ENCODE peak calls at places on chromosomes 11 and 22, in four cellular contexts. One of them, this sample, is unnamed.

GRCh38 chr11:76700177-76701100 is 29.9 kb upstream of the LRRC32 start:
- DNase-seq in K562: peak
- DNase-seq in HepG2: peak
- DNase-seq in A549: peak
- DNase-seq in this sample: peak

GRCh38 chr11:35267504-35267903 is 128.5 kb downstream of the CD44 start:
- DNase-seq in HepG2: no peak
- DNase-seq in A549: no peak
- DNase-seq in K562: no peak
- DNase-seq in this sample: no peak

GRCh38 chr11:118918686-118919280 is 6.9 kb downstream of the BCL9L start:
- DNase-seq in A549: no peak
- DNase-seq in HepG2: no peak
- DNase-seq in K562: no peak
- DNase-seq in this sample: no peak

GRCh38 chr11:43920598-43921419 is 21.6 kb upstream of the C11orf96 start:
- DNase-seq in A549: peak
- DNase-seq in K562: peak
- DNase-seq in HepG2: peak
- DNase-seq in this sample: peak

GRCh38 chr11:1117970-1118369 is 39.8 kb upstream of the MUC5AC start:
- DNase-seq in K562: no peak
- DNase-seq in A549: no peak
- DNase-seq in HepG2: no peak
- DNase-seq in this sample: no peak

GRCh38 chr11:106733518-106734162 is 284.6 kb downstream of the GUCY1A2 start:
- DNase-seq in HepG2: no peak
- DNase-seq in A549: no peak
- DNase-seq in K562: no peak
- DNase-seq in this sample: no peak

GRCh38 chr11:64081663-64082442 is 46.1 kb downstream of the FLRT1 start:
- DNase-seq in HepG2: no peak
- DNase-seq in A549: no peak
- DNase-seq in K562: no peak
- DNase-seq in this sample: no peak

GRCh38 chr11:99171330-99171729 is 150.6 kb downstream of the CNTN5 start:
- DNase-seq in HepG2: no peak
- DNase-seq in A549: no peak
- DNase-seq in K562: no peak
- DNase-seq in this sample: no peak

GRCh38 chr11:30914143-30914762 is 328.1 kb upstream of the MPPED2 start:
- DNase-seq in A549: peak
- DNase-seq in HepG2: peak
- DNase-seq in K562: no peak
- DNase-seq in this sample: peak

GRCh38 chr22:23826510-23827350 is 12.1 kb downstream of the DERL3 start:
- DNase-seq in K562: no peak
- DNase-seq in A549: no peak
- DNase-seq in HepG2: no peak
- DNase-seq in this sample: no peak

GRCh38 chr11:2585566-2586090 is 114.2 kb downstream of the KCNQ1OT1 start:
- DNase-seq in HepG2: no peak
- DNase-seq in A549: no peak
- DNase-seq in K562: no peak
- DNase-seq in this sample: no peak

GRCh38 chr22:50260801-50261614 is 475 bp downstream of the MAPK12 start:
- DNase-seq in A549: no peak
- DNase-seq in K562: peak
- DNase-seq in HepG2: no peak
- DNase-seq in this sample: no peak

GRCh38 chr11:116697011-116697410 is 75.8 kb downstream of the BUD13 start:
- DNase-seq in K562: no peak
- DNase-seq in HepG2: no peak
- DNase-seq in A549: no peak
- DNase-seq in this sample: no peak

GRCh38 chr11:125454047-125454446 is 42.0 kb downstream of the FEZ1 start:
- DNase-seq in A549: no peak
- DNase-seq in HepG2: no peak
- DNase-seq in K562: no peak
- DNase-seq in this sample: no peak

GRCh38 chr22:17143826-17144225 is 15.3 kb downstream of the HDHD5 start:
- DNase-seq in K562: no peak
- DNase-seq in A549: no peak
- DNase-seq in HepG2: no peak
- DNase-seq in this sample: no peak

GRCh38 chr11:47398011-47398410 is 10.4 kb upstream of the SLC39A13 start:
- DNase-seq in A549: no peak
- DNase-seq in HepG2: no peak
- DNase-seq in K562: no peak
- DNase-seq in this sample: no peak

GRCh38 chr11:40302669-40303068 is 1156.8 kb downstream of the LRRC4C start:
- DNase-seq in A549: no peak
- DNase-seq in K562: no peak
- DNase-seq in HepG2: no peak
- DNase-seq in this sample: no peak

GRCh38 chr11:15200696-15201095 is 86.0 kb downstream of the INSC start:
- DNase-seq in HepG2: no peak
- DNase-seq in K562: no peak
- DNase-seq in A549: no peak
- DNase-seq in this sample: no peak

GRCh38 chr22:36237462-36238347 is 1.6 kb downstream of the APOL2 start:
- DNase-seq in HepG2: no peak
- DNase-seq in A549: no peak
- DNase-seq in K562: no peak
- DNase-seq in this sample: no peak

GRCh38 chr22:17706451-17706900 is 67.8 kb downstream of the BID start:
- DNase-seq in A549: peak
- DNase-seq in K562: no peak
- DNase-seq in HepG2: peak
- DNase-seq in this sample: peak

GRCh38 chr11:60887531-60887930 is 18.9 kb downstream of the PRPF19 start:
- DNase-seq in A549: peak
- DNase-seq in K562: peak
- DNase-seq in HepG2: peak
- DNase-seq in this sample: peak
- TF ChIP-seq CTCF in A549: peak
- TF ChIP-seq CTCF in K562: peak
- TF ChIP-seq CTCF in HepG2: peak
- TF ChIP-seq CTCF in this sample: peak

DNA sequence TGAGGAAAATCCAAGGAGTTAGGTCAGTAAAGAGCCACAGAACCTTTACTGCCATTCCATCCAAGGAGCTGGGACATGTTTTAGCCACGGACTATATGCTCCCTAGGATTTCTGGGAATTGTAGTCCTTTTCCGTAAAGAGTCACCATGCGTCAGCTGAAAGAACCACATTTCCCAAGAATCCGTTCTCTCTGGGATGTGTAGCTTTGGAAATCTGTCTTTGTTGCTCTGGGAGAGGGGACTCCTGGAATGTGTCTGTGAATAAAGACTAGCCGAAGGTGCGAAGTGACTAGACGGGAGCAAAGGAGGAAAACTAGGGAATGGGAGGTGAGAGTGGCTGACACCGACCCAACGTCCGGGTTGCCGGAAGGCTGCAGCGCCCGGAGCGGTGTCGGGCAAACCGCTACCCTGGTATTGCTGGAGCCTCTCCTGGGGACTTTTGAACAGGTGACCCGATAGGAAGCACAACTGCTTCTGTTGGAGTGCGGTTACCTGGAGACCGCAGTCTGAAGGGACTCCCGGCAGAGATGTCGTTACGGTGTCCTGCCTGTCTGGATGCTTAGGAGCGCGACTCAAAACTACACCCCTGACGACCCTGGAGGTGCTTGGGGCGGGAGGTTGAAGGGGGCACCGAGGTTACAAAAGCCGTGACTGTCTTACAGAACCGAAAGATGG is at the start of gene IFTAP:
- DNase-seq in HepG2: peak
- DNase-seq in K562: peak
- DNase-seq in A549: peak
- DNase-seq in this sample: peak
- TF ChIP-seq REST in HepG2: no peak
- TF ChIP-seq REST in K562: no peak
- TF ChIP-seq REST in A549: no peak
- TF ChIP-seq REST in this sample: no peak

GRCh38 chr11:7442588-7443215 is 42.6 kb upstream of the OLFML1 start:
- DNase-seq in K562: peak
- DNase-seq in HepG2: peak
- DNase-seq in A549: peak
- DNase-seq in this sample: peak
- TF ChIP-seq CTCF in K562: peak
- TF ChIP-seq CTCF in HepG2: peak
- TF ChIP-seq CTCF in A549: peak
- TF ChIP-seq CTCF in this sample: peak

DNA sequence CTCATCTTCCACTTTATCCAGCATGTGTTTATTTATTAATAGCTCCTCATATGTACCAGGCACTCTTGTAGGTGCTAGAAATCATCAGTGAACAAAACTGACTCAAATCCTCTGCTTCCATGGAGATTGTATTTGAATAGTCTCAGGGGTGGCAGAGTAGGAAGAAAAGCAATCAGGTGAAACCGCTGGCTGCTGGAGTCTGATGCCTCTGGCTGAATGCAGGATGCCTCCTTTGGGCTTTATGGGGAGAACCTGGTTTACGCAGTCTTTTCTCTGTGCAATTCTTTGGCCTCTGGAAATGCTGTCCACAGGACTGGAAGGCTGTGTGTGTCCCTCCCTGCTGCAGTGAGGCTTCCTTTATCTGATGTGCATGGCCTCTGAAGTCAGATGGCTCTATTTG is 12.8 kb upstream of the OSBP2 start:
- DNase-seq in K562: no peak
- DNase-seq in HepG2: no peak
- DNase-seq in A549: no peak
- DNase-seq in this sample: no peak
- TF ChIP-seq REST in K562: no peak
- TF ChIP-seq REST in HepG2: no peak
- TF ChIP-seq REST in A549: no peak
- TF ChIP-seq REST in this sample: no peak

GRCh38 chr11:46296520-46297448 is 19.3 kb downstream of the CREB3L1 start:
- DNase-seq in K562: peak
- DNase-seq in HepG2: no peak
- DNase-seq in A549: no peak
- DNase-seq in this sample: no peak
- TF ChIP-seq CTCF in K562: peak
- TF ChIP-seq CTCF in HepG2: peak
- TF ChIP-seq CTCF in A549: no peak
- TF ChIP-seq CTCF in this sample: no peak

GRCh38 chr11:94588366-94588952 is 21.3 kb downstream of the PIWIL4 start:
- DNase-seq in K562: no peak
- DNase-seq in A549: no peak
- DNase-seq in HepG2: no peak
- DNase-seq in this sample: no peak
- TF ChIP-seq REST in K562: no peak
- TF ChIP-seq REST in A549: no peak
- TF ChIP-seq REST in HepG2: no peak
- TF ChIP-seq REST in this sample: no peak

GRCh38 chr11:65352783-65353182 is 1.8 kb upstream of the TIGD3 start:
- DNase-seq in K562: no peak
- DNase-seq in HepG2: no peak
- DNase-seq in A549: peak
- DNase-seq in this sample: no peak
- TF ChIP-seq CTCF in K562: peak
- TF ChIP-seq CTCF in HepG2: no peak
- TF ChIP-seq CTCF in A549: peak
- TF ChIP-seq CTCF in this sample: peak

GRCh38 chr11:128550261-128550821 is 37.0 kb downstream of the ETS1 start:
- DNase-seq in K562: no peak
- DNase-seq in A549: no peak
- DNase-seq in HepG2: no peak
- DNase-seq in this sample: no peak

GRCh38 chr11:128549256-128549944 is 38.0 kb downstream of the ETS1 start:
- DNase-seq in HepG2: no peak
- DNase-seq in A549: no peak
- DNase-seq in K562: no peak
- DNase-seq in this sample: no peak

GRCh38 chr11:128547946-128548654 is 39.3 kb downstream of the ETS1 start:
- DNase-seq in HepG2: no peak
- DNase-seq in A549: no peak
- DNase-seq in K562: no peak
- DNase-seq in this sample: no peak

GRCh38 chr11:128550967-128551522 is 36.3 kb downstream of the ETS1 start:
- DNase-seq in K562: no peak
- DNase-seq in A549: no peak
- DNase-seq in HepG2: no peak
- DNase-seq in this sample: no peak

GRCh38 chr11:128548655-128549255 is 38.6 kb downstream of the ETS1 start:
- DNase-seq in A549: no peak
- DNase-seq in HepG2: no peak
- DNase-seq in K562: no peak
- DNase-seq in this sample: no peak
- TF ChIP-seq REST in A549: no peak
- TF ChIP-seq REST in HepG2: no peak
- TF ChIP-seq REST in K562: no peak
- TF ChIP-seq REST in this sample: no peak